ENCODE peak calls at places on chromosomes 3 and 15, in five cellular contexts. One of them, this sample, is unnamed.
A peak's percentile ranks its signal among the peaks of the same experiment; 100 is the strongest.

GRCh38 chr3:5275529-5275928 is 88.0 kb downstream of the EDEM1 start:
- DNase-seq in CD8-positive, alpha-beta memory T cell: no peak
- DNase-seq in fibroblast of lung: no peak
- DNase-seq in right atrium auricular region: no peak
- DNase-seq in pancreas: no peak
- DNase-seq in this sample: peak; percentile 53

GRCh38 chr3:182636646-182637045 is 156.7 kb upstream of the ATP11B start:
- DNase-seq in CD8-positive, alpha-beta memory T cell: no peak
- DNase-seq in fibroblast of lung: no peak
- DNase-seq in right atrium auricular region: no peak
- DNase-seq in pancreas: no peak
- DNase-seq in this sample: no peak

GRCh38 chr3:65831733-65832425 is 206.8 kb downstream of the MAGI1 start:
- DNase-seq in CD8-positive, alpha-beta memory T cell: no peak
- DNase-seq in fibroblast of lung: peak; percentile 83
- DNase-seq in right atrium auricular region: no peak
- DNase-seq in pancreas: no peak
- DNase-seq in this sample: no peak

GRCh38 chr15:27328616-27329015 is 357.6 kb downstream of the GABRG3 start:
- DNase-seq in CD8-positive, alpha-beta memory T cell: no peak
- DNase-seq in fibroblast of lung: peak; percentile 8
- DNase-seq in right atrium auricular region: no peak
- DNase-seq in pancreas: no peak
- DNase-seq in this sample: no peak

GRCh38 chr3:132209860-132210259 is 107.3 kb upstream of the ACP3 start:
- DNase-seq in CD8-positive, alpha-beta memory T cell: no peak
- DNase-seq in fibroblast of lung: no peak
- DNase-seq in right atrium auricular region: no peak
- DNase-seq in pancreas: no peak
- DNase-seq in this sample: no peak

GRCh38 chr3:144229237-144229830 is 257.7 kb downstream of the DIPK2A start:
- DNase-seq in CD8-positive, alpha-beta memory T cell: no peak
- DNase-seq in fibroblast of lung: no peak
- DNase-seq in right atrium auricular region: no peak
- DNase-seq in pancreas: no peak
- DNase-seq in this sample: no peak

GRCh38 chr15:67207555-67208182 is 46.8 kb downstream of the AAGAB start:
- DNase-seq in CD8-positive, alpha-beta memory T cell: no peak
- DNase-seq in fibroblast of lung: no peak
- DNase-seq in right atrium auricular region: no peak
- DNase-seq in pancreas: no peak
- DNase-seq in this sample: no peak

GRCh38 chr3:179175358-179175757 is 27.2 kb downstream of the PIK3CA start:
- DNase-seq in CD8-positive, alpha-beta memory T cell: no peak
- DNase-seq in fibroblast of lung: no peak
- DNase-seq in right atrium auricular region: no peak
- DNase-seq in pancreas: no peak
- DNase-seq in this sample: no peak

GRCh38 chr15:92818658-92819311 is 81.3 kb upstream of the CHD2 start:
- DNase-seq in CD8-positive, alpha-beta memory T cell: no peak
- DNase-seq in fibroblast of lung: no peak
- DNase-seq in right atrium auricular region: no peak
- DNase-seq in pancreas: no peak
- DNase-seq in this sample: no peak
- H3K4me1 ChIP-seq in CD8-positive, alpha-beta memory T cell: peaks cover 67% of the 10 kb centered on the region
- H3K4me1 ChIP-seq in fibroblast of lung: peaks cover 2% of the 10 kb centered on the region
- H3K4me1 ChIP-seq in right atrium auricular region: no peaks in the 10 kb centered on the region
- H3K4me1 ChIP-seq in pancreas: peaks cover 37% of the 10 kb centered on the region
- H3K4me1 ChIP-seq in this sample: peaks cover 22% of the 10 kb centered on the region

DNA sequence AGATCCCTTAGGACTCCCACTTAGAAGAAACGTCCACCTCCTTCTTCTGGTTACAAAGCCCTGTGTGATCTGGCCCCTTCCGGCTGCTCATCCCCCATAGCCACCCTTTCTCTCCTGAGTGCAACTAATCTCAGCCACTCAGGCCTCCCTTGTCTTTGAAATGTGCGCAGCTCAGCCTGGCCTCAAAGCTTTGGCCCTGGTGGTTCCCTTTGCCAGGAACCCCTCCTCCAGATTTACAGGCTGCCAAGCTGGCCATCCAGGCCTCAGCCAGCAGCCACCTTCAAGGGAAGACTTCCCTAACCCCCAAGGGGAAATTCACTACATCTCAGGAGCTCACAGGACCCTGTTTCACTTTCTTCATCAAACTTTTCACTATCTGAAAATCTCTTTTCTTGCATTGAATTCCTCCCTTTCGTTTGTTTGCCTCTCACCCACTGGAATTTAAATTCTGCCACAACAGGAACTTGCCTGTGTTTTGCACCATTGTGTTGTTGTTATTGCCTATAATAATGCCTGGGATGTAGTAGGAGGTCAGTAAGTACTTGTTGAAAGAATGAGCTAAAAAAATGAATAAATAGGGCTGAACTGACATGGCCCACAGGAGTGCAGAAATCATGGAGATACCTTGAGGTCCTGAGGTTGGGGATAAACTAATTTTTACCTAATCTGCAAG is 109.5 kb upstream of the PFN2 start:
- DNase-seq in CD8-positive, alpha-beta memory T cell: no peak
- DNase-seq in fibroblast of lung: no peak
- DNase-seq in right atrium auricular region: no peak
- DNase-seq in pancreas: no peak
- DNase-seq in this sample: peak; percentile 29
- H3K4me3 ChIP-seq in CD8-positive, alpha-beta memory T cell: no peak overlapping the region
- H3K4me3 ChIP-seq in fibroblast of lung: no peak overlapping the region
- H3K4me3 ChIP-seq in right atrium auricular region: no peak overlapping the region
- H3K4me3 ChIP-seq in pancreas: no peak overlapping the region
- H3K4me3 ChIP-seq in this sample: no peak overlapping the region

GRCh38 chr3:37144806-37145205 is 29.6 kb downstream of the LRRFIP2 start:
- DNase-seq in CD8-positive, alpha-beta memory T cell: no peak
- DNase-seq in fibroblast of lung: no peak
- DNase-seq in right atrium auricular region: no peak
- DNase-seq in pancreas: no peak
- DNase-seq in this sample: no peak

GRCh38 chr3:37149246-37149645 is 25.1 kb downstream of the LRRFIP2 start:
- DNase-seq in CD8-positive, alpha-beta memory T cell: no peak
- DNase-seq in fibroblast of lung: no peak
- DNase-seq in right atrium auricular region: no peak
- DNase-seq in pancreas: no peak
- DNase-seq in this sample: no peak

GRCh38 chr3:37148208-37148607 is 26.2 kb downstream of the LRRFIP2 start:
- DNase-seq in CD8-positive, alpha-beta memory T cell: no peak
- DNase-seq in fibroblast of lung: no peak
- DNase-seq in right atrium auricular region: no peak
- DNase-seq in pancreas: no peak
- DNase-seq in this sample: no peak

GRCh38 chr3:37145607-37146006 is 28.8 kb downstream of the LRRFIP2 start:
- DNase-seq in CD8-positive, alpha-beta memory T cell: no peak
- DNase-seq in fibroblast of lung: peak; percentile 47
- DNase-seq in right atrium auricular region: no peak
- DNase-seq in pancreas: no peak
- DNase-seq in this sample: no peak

GRCh38 chr3:37147676-37148075 is 26.7 kb downstream of the LRRFIP2 start:
- DNase-seq in CD8-positive, alpha-beta memory T cell: no peak
- DNase-seq in fibroblast of lung: peak; percentile 40
- DNase-seq in right atrium auricular region: no peak
- DNase-seq in pancreas: no peak
- DNase-seq in this sample: no peak
- H3K4me1 ChIP-seq in CD8-positive, alpha-beta memory T cell: no peaks in the 10 kb centered on the region
- H3K4me1 ChIP-seq in fibroblast of lung: no peaks in the 10 kb centered on the region
- H3K4me1 ChIP-seq in right atrium auricular region: no peaks in the 10 kb centered on the region
- H3K4me1 ChIP-seq in pancreas: peaks cover 18% of the 10 kb centered on the region
- H3K4me1 ChIP-seq in this sample: peaks cover 53% of the 10 kb centered on the region

DNA sequence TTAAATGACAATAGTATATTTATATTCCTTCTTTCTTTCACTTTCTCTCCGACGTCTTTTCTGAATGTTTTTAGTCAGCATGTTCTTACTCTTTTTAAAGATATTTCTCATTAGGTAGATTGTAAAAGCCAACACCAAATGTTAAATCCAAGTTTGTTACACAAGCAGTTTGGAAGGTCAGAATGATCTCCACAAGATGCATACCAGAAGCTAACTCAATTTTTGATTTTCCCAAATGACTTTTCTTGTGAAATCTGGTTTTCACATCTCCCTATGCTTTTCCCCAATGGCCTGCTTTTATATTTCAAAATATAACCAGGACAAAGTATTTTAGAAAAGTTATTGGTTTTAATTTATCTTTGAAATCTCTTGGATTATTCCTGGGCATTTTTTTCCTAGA is 49.7 kb upstream of the TPRG1 start:
- DNase-seq in CD8-positive, alpha-beta memory T cell: no peak
- DNase-seq in fibroblast of lung: no peak
- DNase-seq in right atrium auricular region: no peak
- DNase-seq in pancreas: no peak
- DNase-seq in this sample: no peak
- H3K4me3 ChIP-seq in CD8-positive, alpha-beta memory T cell: peak overlapping the region; percentile 30
- H3K4me3 ChIP-seq in fibroblast of lung: peak overlapping the region; percentile 1
- H3K4me3 ChIP-seq in right atrium auricular region: no peak overlapping the region
- H3K4me3 ChIP-seq in pancreas: no peak overlapping the region
- H3K4me3 ChIP-seq in this sample: peak overlapping the region; percentile 12

GRCh38 chr3:18237251-18238005 is 187.7 kb downstream of the SATB1 start:
- DNase-seq in CD8-positive, alpha-beta memory T cell: no peak
- DNase-seq in fibroblast of lung: peak; percentile 17
- DNase-seq in right atrium auricular region: no peak
- DNase-seq in pancreas: no peak
- DNase-seq in this sample: no peak
- H3K4me1 ChIP-seq in CD8-positive, alpha-beta memory T cell: no peaks in the 10 kb centered on the region
- H3K4me1 ChIP-seq in fibroblast of lung: no peaks in the 10 kb centered on the region
- H3K4me1 ChIP-seq in right atrium auricular region: no peaks in the 10 kb centered on the region
- H3K4me1 ChIP-seq in pancreas: no peaks in the 10 kb centered on the region
- H3K4me1 ChIP-seq in this sample: no peaks in the 10 kb centered on the region

This sample was measured in esophagus muscularis mucosa.